ENCODE peak calls at places on chromosomes 6 and 20, in seven cellular contexts. V, S, L, O, B, G and I are unnamed samples.
A peak's percentile ranks its signal among the peaks of the same experiment; 100 is the strongest.

GRCh38 chr20:4067600-4068261 is 52.4 kb upstream of the RNF24 start:
- DNase-seq in V (no peak), S (no peak), L (no peak), O (no peak), B (no peak), G (no peak), I (no peak)

GRCh38 chr20:29742699-29743100 is 1514.8 kb upstream of the DEFB115 start:
- DNase-seq in V (no peak), S (no peak), L (no peak), O (no peak), B (no peak), G (no peak), I (peak; percentile 36)

GRCh38 chr6:7978736-7979135 is 68.1 kb upstream of the TXNDC5 start:
- DNase-seq in V (no peak), S (no peak), L (no peak), O (peak; percentile 38), B (no peak), G (no peak), I (no peak)

GRCh38 chr6:46453221-46453620 is 38.0 kb downstream of the RCAN2 start:
- DNase-seq in V (no peak), S (no peak), L (no peak), O (no peak), B (no peak), G (no peak), I (peak; percentile 82)

GRCh38 chr6:96286503-96286902 is 235.1 kb upstream of the UFL1 start:
- DNase-seq in V (no peak), S (no peak), L (no peak), O (no peak), B (no peak), G (no peak), I (no peak)

GRCh38 chr6:12119085-12119588 is 107.0 kb downstream of the HIVEP1 start:
- DNase-seq in V (no peak), S (no peak), L (no peak), O (no peak), B (peak; percentile 38), G (peak; percentile 63), I (no peak)

GRCh38 chr20:62728028-62728780 is 19.6 kb downstream of the NTSR1 start:
- DNase-seq in V (no peak), S (peak; percentile 14), L (no peak), O (no peak), B (no peak), G (no peak), I (no peak)

GRCh38 chr6:3327403-3327802 is 68.7 kb downstream of the PSMG4 start:
- DNase-seq in V (no peak), S (no peak), L (no peak), O (no peak), B (no peak), G (no peak), I (no peak)

GRCh38 chr6:149142924-149143429 is 174.5 kb upstream of the TAB2 start:
- DNase-seq in V (no peak), S (no peak), L (no peak), O (no peak), B (no peak), G (no peak), I (no peak)

GRCh38 chr6:37830225-37830624 is 10.7 kb downstream of the ZFAND3 start:
- DNase-seq in V (no peak), S (no peak), L (no peak), O (no peak), B (no peak), G (no peak), I (no peak)

GRCh38 chr20:38863024-38863851 is 57.7 kb downstream of the PPP1R16B start:
- DNase-seq in V (no peak), S (no peak), L (no peak), O (peak; percentile 81), B (peak; percentile 30), G (no peak), I (no peak)

GRCh38 chr20:48626226-48626937 is 201.4 kb downstream of the PREX1 start:
- DNase-seq in V (no peak), S (no peak), L (no peak), O (no peak), B (no peak), G (peak; percentile 52), I (no peak)

GRCh38 chr6:33717857-33718552 is 6.5 kb upstream of the UQCC2 start:
- DNase-seq in V (no peak), S (no peak), L (no peak), O (no peak), B (no peak), G (no peak), I (no peak)

GRCh38 chr6:34573567-34574183 is 17.5 kb upstream of the SPDEF start:
- DNase-seq in V (no peak), S (no peak), L (no peak), O (no peak), B (no peak), G (no peak), I (no peak)

GRCh38 chr6:98041921-98042320 is 758.9 kb upstream of the MMS22L start:
- DNase-seq in V (no peak), S (no peak), L (no peak), O (no peak), B (no peak), G (no peak), I (no peak)

GRCh38 chr6:29561091-29561490 is 1.6 kb upstream of the UBD start:
- DNase-seq in V (no peak), S (no peak), L (no peak), O (no peak), B (no peak), G (no peak), I (peak; percentile 7)

GRCh38 chr20:13238001-13238653 is 17.1 kb downstream of the ISM1 start:
- DNase-seq in V (no peak), S (no peak), L (no peak), O (no peak), B (no peak), G (no peak), I (no peak)

GRCh38 chr20:61332016-61332975 is 80.2 kb downstream of the CDH4 start:
- DNase-seq in V (no peak), S (no peak), L (no peak), O (no peak), B (no peak), G (no peak), I (no peak)

DNA sequence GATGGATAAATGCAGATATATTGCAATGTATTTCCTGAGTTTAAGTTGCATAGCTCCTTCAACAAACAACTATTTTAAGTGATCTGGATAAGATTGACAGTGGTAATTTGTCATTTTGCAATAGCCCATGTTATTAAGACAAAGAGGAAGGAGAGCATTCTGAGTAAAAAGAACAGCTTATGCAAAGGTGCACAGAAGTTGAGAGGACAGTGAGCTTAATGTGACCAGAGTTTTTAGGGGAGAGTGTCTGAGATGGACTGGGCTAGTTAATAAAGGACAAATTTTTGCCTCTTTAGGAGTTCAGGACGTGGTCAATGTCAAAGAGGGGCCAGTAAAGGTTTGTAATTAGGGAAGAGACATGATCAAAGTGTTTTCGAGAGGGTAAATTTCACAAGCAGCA is 48.8 kb upstream of the FBXO30 start:
- DNase-seq in V (no peak), S (no peak), L (no peak), O (no peak), B (no peak), G (no peak), I (no peak)
- H3K27ac ChIP-seq in V (no peak overlapping the region), S (no peak overlapping the region), L (no peak overlapping the region), O (no peak overlapping the region), B (no peak overlapping the region), G (no peak overlapping the region), I (no peak overlapping the region)

GRCh38 chr20:34337544-34337943 is 25.5 kb upstream of the ITCH start:
- DNase-seq in V (no peak), S (no peak), L (no peak), O (no peak), B (no peak), G (no peak), I (no peak)

GRCh38 chr20:34334654-34335407 is 28.2 kb upstream of the ITCH start:
- DNase-seq in V (no peak), S (no peak), L (no peak), O (no peak), B (no peak), G (no peak), I (peak; percentile 51)

GRCh38 chr20:34333786-34334185 is 29.3 kb upstream of the ITCH start:
- DNase-seq in V (no peak), S (no peak), L (no peak), O (no peak), B (no peak), G (no peak), I (no peak)

GRCh38 chr20:34343458-34344255 is 19.4 kb upstream of the ITCH start:
- DNase-seq in V (no peak), S (no peak), L (no peak), O (no peak), B (no peak), G (no peak), I (no peak)

GRCh38 chr20:34337982-34338756 is 24.9 kb upstream of the ITCH start:
- DNase-seq in V (no peak), S (no peak), L (no peak), O (peak; percentile 72), B (no peak), G (no peak), I (no peak)
- H3K4me3 ChIP-seq in V (no peak overlapping the region), S (no peak overlapping the region), L (no peak overlapping the region), O (peak overlapping the region; percentile 4), B (no peak overlapping the region), G (no peak overlapping the region), I (no peak overlapping the region)

GRCh38 chr20:5770240-5770986 is 20.2 kb downstream of the SHLD1 start:
- DNase-seq in V (no peak), S (no peak), L (no peak), O (no peak), B (no peak), G (no peak), I (no peak)

GRCh38 chr20:5767493-5768098 is 17.4 kb downstream of the SHLD1 start:
- DNase-seq in V (no peak), S (no peak), L (no peak), O (no peak), B (no peak), G (no peak), I (no peak)

GRCh38 chr20:5770987-5771318 is 20.8 kb downstream of the SHLD1 start:
- DNase-seq in V (no peak), S (no peak), L (no peak), O (no peak), B (no peak), G (no peak), I (no peak)

DNA sequence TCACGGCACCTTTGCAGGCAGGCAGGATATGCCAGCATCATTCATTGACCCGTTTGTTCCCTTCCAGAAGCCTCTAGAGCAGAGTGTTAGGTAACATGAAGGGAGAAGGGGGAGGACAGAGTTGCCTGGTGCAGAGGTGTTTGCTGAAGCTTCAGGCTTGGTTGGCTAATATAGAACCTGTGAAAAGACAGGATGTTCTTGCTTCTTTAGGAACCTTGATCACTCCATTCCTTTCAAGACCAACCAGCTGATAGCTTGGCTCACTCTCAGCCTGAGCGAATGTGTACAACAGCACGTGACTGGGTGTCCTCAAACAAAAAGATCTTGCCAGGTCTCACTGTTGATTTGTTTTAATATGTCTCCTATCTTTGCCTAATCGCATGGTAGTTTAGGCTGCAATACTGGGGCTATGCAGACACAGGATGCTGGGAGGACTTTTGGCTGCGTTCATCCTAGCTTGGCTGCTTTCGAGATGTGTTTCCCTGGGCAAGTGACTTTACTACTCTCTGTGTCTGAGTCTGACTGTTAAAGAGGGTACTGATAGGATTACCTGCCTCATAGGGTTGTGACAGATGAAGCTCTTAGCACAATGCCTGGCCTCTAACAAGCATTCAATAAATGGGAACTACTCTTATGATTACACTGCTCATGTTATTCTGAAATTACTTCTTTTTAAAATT is 16.0 kb downstream of the SHLD1 start:
- DNase-seq in V (no peak), S (peak; percentile 21), L (no peak), O (no peak), B (no peak), G (no peak), I (no peak)
- H3K27ac ChIP-seq in V (no peak overlapping the region), S (peak overlapping the region; percentile 74), L (peak overlapping the region; percentile 61), O (no peak overlapping the region), B (no peak overlapping the region), G (no peak overlapping the region), I (no peak overlapping the region)

GRCh38 chr6:2259002-2259494 is 13.6 kb upstream of the GMDS start:
- DNase-seq in V (no peak), S (no peak), L (no peak), O (no peak), B (no peak), G (no peak), I (no peak)
- H3K4me3 ChIP-seq in V (no peak overlapping the region), S (no peak overlapping the region), L (no peak overlapping the region), O (no peak overlapping the region), B (no peak overlapping the region), G (no peak overlapping the region), I (no peak overlapping the region)